ENCODE peak calls at places on chromosome 9, in four cellular contexts. One of them, this sample, is unnamed.

GRCh38 chr9:111965566-111966019 is 69.0 kb downstream of the UGCG start:
- DNase-seq in uterus: no peak
- DNase-seq in Right ventricle myocardium superior: no peak
- DNase-seq in mucosa of gallbladder: peak
- DNase-seq in this sample: no peak

GRCh38 chr9:136769710-136770191 is 5.4 kb upstream of the LCN15 start:
- DNase-seq in Right ventricle myocardium superior: no peak
- DNase-seq in uterus: no peak
- DNase-seq in mucosa of gallbladder: peak
- DNase-seq in this sample: no peak

GRCh38 chr9:113999256-114000062 is 78.6 kb downstream of the AMBP start:
- DNase-seq in Right ventricle myocardium superior: no peak
- DNase-seq in mucosa of gallbladder: peak
- DNase-seq in uterus: peak
- DNase-seq in this sample: no peak

GRCh38 chr9:120978987-120979386 is 52.4 kb upstream of the TRAF1 start:
- DNase-seq in uterus: no peak
- DNase-seq in mucosa of gallbladder: no peak
- DNase-seq in Right ventricle myocardium superior: no peak
- DNase-seq in this sample: no peak

GRCh38 chr9:138020120-138020794 is 142.7 kb downstream of the CACNA1B start:
- DNase-seq in Right ventricle myocardium superior: peak
- DNase-seq in uterus: no peak
- DNase-seq in mucosa of gallbladder: no peak
- DNase-seq in this sample: no peak

GRCh38 chr9:127762111-127762676 is 16.3 kb downstream of the SH2D3C start:
- DNase-seq in mucosa of gallbladder: no peak
- DNase-seq in uterus: peak
- DNase-seq in Right ventricle myocardium superior: peak
- DNase-seq in this sample: peak

GRCh38 chr9:34233691-34234090 is 54.8 kb downstream of the UBAP1 start:
- DNase-seq in mucosa of gallbladder: no peak
- DNase-seq in uterus: no peak
- DNase-seq in Right ventricle myocardium superior: no peak
- DNase-seq in this sample: no peak

GRCh38 chr9:129999123-129999510 is 43.9 kb downstream of the FNBP1 start:
- DNase-seq in mucosa of gallbladder: no peak
- DNase-seq in uterus: no peak
- DNase-seq in Right ventricle myocardium superior: no peak
- DNase-seq in this sample: no peak

GRCh38 chr9:89888233-89888632 is 283.4 kb downstream of the GADD45G start:
- DNase-seq in Right ventricle myocardium superior: no peak
- DNase-seq in uterus: no peak
- DNase-seq in mucosa of gallbladder: no peak
- DNase-seq in this sample: no peak

GRCh38 chr9:84894859-84895258 is 225.3 kb downstream of the NTRK2 start:
- DNase-seq in Right ventricle myocardium superior: no peak
- DNase-seq in uterus: no peak
- DNase-seq in mucosa of gallbladder: no peak
- DNase-seq in this sample: no peak

GRCh38 chr9:127608104-127608966 is 3.7 kb upstream of the STXBP1 start:
- DNase-seq in Right ventricle myocardium superior: peak
- DNase-seq in uterus: peak
- DNase-seq in mucosa of gallbladder: peak
- DNase-seq in this sample: peak

GRCh38 chr9:78103971-78104433 is 72.4 kb upstream of the GNAQ start:
- DNase-seq in uterus: no peak
- DNase-seq in mucosa of gallbladder: no peak
- DNase-seq in Right ventricle myocardium superior: no peak
- DNase-seq in this sample: no peak

GRCh38 chr9:4042966-4043365 is 256.9 kb downstream of the GLIS3 start:
- DNase-seq in Right ventricle myocardium superior: no peak
- DNase-seq in mucosa of gallbladder: no peak
- DNase-seq in uterus: no peak
- DNase-seq in this sample: no peak

GRCh38 chr9:131278421-131279111 is 2.3 kb upstream of the FAM78A start:
- DNase-seq in Right ventricle myocardium superior: peak
- DNase-seq in uterus: no peak
- DNase-seq in mucosa of gallbladder: no peak
- DNase-seq in this sample: no peak